ENCODE peak calls at places on chromosomes 12 and 14, in eight cellular contexts. One of them, this sample, is unnamed.

GRCh38 chr12:112408621-112409020 is 784 bp downstream of the RPL6 start:
- DNase-seq in ELR: peak; percentile 46
- DNase-seq in substantia nigra: no peak
- DNase-seq in HT1080: peak; percentile 24
- DNase-seq in GM23338: no peak
- DNase-seq in colonic mucosa: no peak
- DNase-seq in left cardiac atrium: no peak
- DNase-seq in H1: no peak
- DNase-seq in this sample: no peak

GRCh38 chr12:52741378-52742195 is 35.6 kb downstream of the KRT76 start:
- DNase-seq in ELR: peak; percentile 57
- DNase-seq in substantia nigra: no peak
- DNase-seq in HT1080: peak; percentile 32
- DNase-seq in GM23338: peak; percentile 89
- DNase-seq in colonic mucosa: peak; percentile 69
- DNase-seq in left cardiac atrium: peak; percentile 65
- DNase-seq in H1: peak; percentile 90
- DNase-seq in this sample: peak; percentile 37

GRCh38 chr12:51836012-51836832 is 12.3 kb downstream of the FIGNL2 start:
- DNase-seq in ELR: peak; percentile 23
- DNase-seq in substantia nigra: no peak
- DNase-seq in HT1080: peak; percentile 49
- DNase-seq in GM23338: peak; percentile 57
- DNase-seq in colonic mucosa: no peak
- DNase-seq in left cardiac atrium: no peak
- DNase-seq in H1: no peak
- DNase-seq in this sample: no peak

GRCh38 chr12:103821773-103822172 is 19.3 kb downstream of the NT5DC3 start:
- DNase-seq in ELR: peak; percentile 51
- DNase-seq in substantia nigra: no peak
- DNase-seq in HT1080: no peak
- DNase-seq in GM23338: no peak
- DNase-seq in colonic mucosa: no peak
- DNase-seq in left cardiac atrium: no peak
- DNase-seq in H1: no peak
- DNase-seq in this sample: peak; percentile 50

GRCh38 chr12:89140580-89141236 is 211.6 kb downstream of the DUSP6 start:
- DNase-seq in ELR: no peak
- DNase-seq in substantia nigra: no peak
- DNase-seq in HT1080: no peak
- DNase-seq in GM23338: no peak
- DNase-seq in colonic mucosa: no peak
- DNase-seq in left cardiac atrium: peak; percentile 71
- DNase-seq in H1: no peak
- DNase-seq in this sample: no peak

GRCh38 chr14:99910337-99911268 is 117.4 kb downstream of the EML1 start:
- DNase-seq in ELR: peak; percentile 93
- DNase-seq in substantia nigra: no peak
- DNase-seq in HT1080: peak; percentile 77
- DNase-seq in GM23338: no peak
- DNase-seq in colonic mucosa: no peak
- DNase-seq in left cardiac atrium: no peak
- DNase-seq in H1: no peak
- DNase-seq in this sample: peak; percentile 88

GRCh38 chr12:68403296-68403695 is 71.1 kb upstream of the MDM1 start:
- DNase-seq in ELR: no peak
- DNase-seq in substantia nigra: no peak
- DNase-seq in HT1080: peak; percentile 11
- DNase-seq in GM23338: no peak
- DNase-seq in colonic mucosa: no peak
- DNase-seq in left cardiac atrium: no peak
- DNase-seq in H1: no peak
- DNase-seq in this sample: peak; percentile 14

GRCh38 chr12:106429636-106430035 is 72.1 kb downstream of the POLR3B start:
- DNase-seq in ELR: no peak
- DNase-seq in substantia nigra: no peak
- DNase-seq in HT1080: no peak
- DNase-seq in GM23338: no peak
- DNase-seq in colonic mucosa: no peak
- DNase-seq in left cardiac atrium: no peak
- DNase-seq in H1: no peak
- DNase-seq in this sample: no peak

GRCh38 chr12:54028324-54029201 is at the start of gene HOXC6:
- DNase-seq in ELR: no peak
- DNase-seq in substantia nigra: no peak
- DNase-seq in HT1080: no peak
- DNase-seq in GM23338: peak; percentile 57
- DNase-seq in colonic mucosa: no peak
- DNase-seq in left cardiac atrium: no peak
- DNase-seq in H1: no peak
- DNase-seq in this sample: no peak

GRCh38 chr12:123519151-123520001 is 14.1 kb downstream of the RILPL1 start:
- DNase-seq in ELR: peak; percentile 33
- DNase-seq in substantia nigra: no peak
- DNase-seq in HT1080: no peak
- DNase-seq in GM23338: peak; percentile 38
- DNase-seq in colonic mucosa: no peak
- DNase-seq in left cardiac atrium: peak; percentile 78
- DNase-seq in H1: no peak
- DNase-seq in this sample: peak; percentile 72

GRCh38 chr12:62103736-62104135 is 156.5 kb upstream of the USP15 start:
- DNase-seq in ELR: no peak
- DNase-seq in substantia nigra: no peak
- DNase-seq in HT1080: peak; percentile 5
- DNase-seq in GM23338: no peak
- DNase-seq in colonic mucosa: no peak
- DNase-seq in left cardiac atrium: no peak
- DNase-seq in H1: no peak
- DNase-seq in this sample: no peak

GRCh38 chr12:3511760-3512159 is 20.8 kb downstream of the PRMT8 start:
- DNase-seq in ELR: no peak
- DNase-seq in substantia nigra: no peak
- DNase-seq in HT1080: no peak
- DNase-seq in GM23338: no peak
- DNase-seq in colonic mucosa: no peak
- DNase-seq in left cardiac atrium: no peak
- DNase-seq in H1: peak; percentile 23
- DNase-seq in this sample: no peak

GRCh38 chr14:74275265-74275841 is 27.4 kb downstream of the ABCD4 start:
- DNase-seq in ELR: peak; percentile 57
- DNase-seq in substantia nigra: no peak
- DNase-seq in HT1080: peak; percentile 31
- DNase-seq in GM23338: no peak
- DNase-seq in colonic mucosa: no peak
- DNase-seq in left cardiac atrium: no peak
- DNase-seq in H1: no peak
- DNase-seq in this sample: peak; percentile 42

GRCh38 chr14:90756755-90757345 is 59.4 kb downstream of the TTC7B start:
- DNase-seq in ELR: no peak
- DNase-seq in substantia nigra: no peak
- DNase-seq in HT1080: no peak
- DNase-seq in GM23338: peak; percentile 73
- DNase-seq in colonic mucosa: no peak
- DNase-seq in left cardiac atrium: no peak
- DNase-seq in H1: peak; percentile 61
- DNase-seq in this sample: no peak

GRCh38 chr12:85029456-85029855 is 6.6 kb downstream of the TSPAN19 start:
- DNase-seq in ELR: peak; percentile 70
- DNase-seq in substantia nigra: no peak
- DNase-seq in HT1080: peak; percentile 45
- DNase-seq in GM23338: peak; percentile 70
- DNase-seq in colonic mucosa: no peak
- DNase-seq in left cardiac atrium: no peak
- DNase-seq in H1: no peak
- DNase-seq in this sample: peak; percentile 9

GRCh38 chr14:89801128-89801527 is 153.4 kb downstream of the EFCAB11 start:
- DNase-seq in ELR: peak; percentile 35
- DNase-seq in substantia nigra: no peak
- DNase-seq in HT1080: peak; percentile 19
- DNase-seq in GM23338: no peak
- DNase-seq in colonic mucosa: no peak
- DNase-seq in left cardiac atrium: no peak
- DNase-seq in H1: no peak
- DNase-seq in this sample: peak; percentile 28

GRCh38 chr14:100629098-100629497 is 41.9 kb upstream of the BEGAIN start:
- DNase-seq in ELR: no peak
- DNase-seq in substantia nigra: no peak
- DNase-seq in HT1080: no peak
- DNase-seq in GM23338: no peak
- DNase-seq in colonic mucosa: no peak
- DNase-seq in left cardiac atrium: no peak
- DNase-seq in H1: no peak
- DNase-seq in this sample: no peak

GRCh38 chr14:51719970-51720369 is 68.3 kb downstream of the FRMD6 start:
- DNase-seq in ELR: no peak
- DNase-seq in substantia nigra: no peak
- DNase-seq in HT1080: no peak
- DNase-seq in GM23338: no peak
- DNase-seq in colonic mucosa: no peak
- DNase-seq in left cardiac atrium: no peak
- DNase-seq in H1: no peak
- DNase-seq in this sample: no peak

GRCh38 chr14:65231286-65231980 is 129.1 kb upstream of the MAX start:
- DNase-seq in ELR: no peak
- DNase-seq in substantia nigra: no peak
- DNase-seq in HT1080: no peak
- DNase-seq in GM23338: no peak
- DNase-seq in colonic mucosa: no peak
- DNase-seq in left cardiac atrium: no peak
- DNase-seq in H1: no peak
- DNase-seq in this sample: no peak

GRCh38 chr14:54747616-54748015 is 155.0 kb downstream of the GCH1 start:
- DNase-seq in ELR: no peak
- DNase-seq in substantia nigra: no peak
- DNase-seq in HT1080: no peak
- DNase-seq in GM23338: no peak
- DNase-seq in colonic mucosa: no peak
- DNase-seq in left cardiac atrium: no peak
- DNase-seq in H1: no peak
- DNase-seq in this sample: peak; percentile 27

GRCh38 chr14:31792726-31793125 is 231.5 kb downstream of the NUBPL start:
- DNase-seq in ELR: no peak
- DNase-seq in substantia nigra: no peak
- DNase-seq in HT1080: no peak
- DNase-seq in GM23338: no peak
- DNase-seq in colonic mucosa: no peak
- DNase-seq in left cardiac atrium: no peak
- DNase-seq in H1: no peak
- DNase-seq in this sample: no peak

GRCh38 chr14:100476012-100476822 is 111.0 kb downstream of the BEGAIN start:
- DNase-seq in ELR: peak; percentile 94
- DNase-seq in substantia nigra: no peak
- DNase-seq in HT1080: peak; percentile 98
- DNase-seq in GM23338: no peak
- DNase-seq in colonic mucosa: peak; percentile 37
- DNase-seq in left cardiac atrium: no peak
- DNase-seq in H1: no peak
- DNase-seq in this sample: peak; percentile 96

GRCh38 chr14:68556253-68556652 is 236.6 kb downstream of the ZFP36L1 start:
- DNase-seq in ELR: no peak
- DNase-seq in substantia nigra: no peak
- DNase-seq in HT1080: no peak
- DNase-seq in GM23338: no peak
- DNase-seq in colonic mucosa: no peak
- DNase-seq in left cardiac atrium: no peak
- DNase-seq in H1: no peak
- DNase-seq in this sample: no peak

GRCh38 chr12:47753021-47754001 is 5.4 kb downstream of the RAPGEF3 start:
- DNase-seq in ELR: peak; percentile 65
- DNase-seq in substantia nigra: no peak
- DNase-seq in HT1080: peak; percentile 76
- DNase-seq in GM23338: peak; percentile 87
- DNase-seq in colonic mucosa: peak; percentile 76
- DNase-seq in left cardiac atrium: peak; percentile 86
- DNase-seq in H1: peak; percentile 64
- DNase-seq in this sample: peak; percentile 58

GRCh38 chr12:121765573-121765972 is 27.9 kb downstream of the RHOF start:
- DNase-seq in ELR: peak; percentile 96
- DNase-seq in substantia nigra: no peak
- DNase-seq in HT1080: peak; percentile 94
- DNase-seq in GM23338: no peak
- DNase-seq in colonic mucosa: no peak
- DNase-seq in left cardiac atrium: no peak
- DNase-seq in H1: no peak
- DNase-seq in this sample: peak; percentile 90

GRCh38 chr12:26941251-26941650 is 3.0 kb downstream of the FGFR1OP2 start:
- DNase-seq in ELR: peak; percentile 28
- DNase-seq in substantia nigra: no peak
- DNase-seq in HT1080: no peak
- DNase-seq in GM23338: no peak
- DNase-seq in colonic mucosa: no peak
- DNase-seq in left cardiac atrium: no peak
- DNase-seq in H1: no peak
- DNase-seq in this sample: no peak

GRCh38 chr12:123681605-123682004 is 10.7 kb downstream of the TCTN2 start:
- DNase-seq in ELR: no peak
- DNase-seq in substantia nigra: no peak
- DNase-seq in HT1080: no peak
- DNase-seq in GM23338: no peak
- DNase-seq in colonic mucosa: no peak
- DNase-seq in left cardiac atrium: no peak
- DNase-seq in H1: no peak
- DNase-seq in this sample: no peak

GRCh38 chr12:122021193-122021821 is 377 bp upstream of the BCL7A start:
- DNase-seq in ELR: peak; percentile 54
- DNase-seq in substantia nigra: peak; percentile 30
- DNase-seq in HT1080: no peak
- DNase-seq in GM23338: peak; percentile 63
- DNase-seq in colonic mucosa: peak; percentile 40
- DNase-seq in left cardiac atrium: peak; percentile 35
- DNase-seq in H1: peak; percentile 65
- DNase-seq in this sample: peak; percentile 45

GRCh38 chr14:77988966-77989365 is 181.2 kb upstream of the NRXN3 start:
- DNase-seq in ELR: peak; percentile 69
- DNase-seq in substantia nigra: peak; percentile 65
- DNase-seq in HT1080: peak; percentile 78
- DNase-seq in GM23338: no peak
- DNase-seq in colonic mucosa: no peak
- DNase-seq in left cardiac atrium: peak; percentile 68
- DNase-seq in H1: no peak
- DNase-seq in this sample: peak; percentile 90

GRCh38 chr12:71312767-71313375 is 126.7 kb upstream of the LGR5 start:
- DNase-seq in ELR: peak; percentile 17
- DNase-seq in substantia nigra: no peak
- DNase-seq in HT1080: peak; percentile 69
- DNase-seq in GM23338: no peak
- DNase-seq in colonic mucosa: no peak
- DNase-seq in left cardiac atrium: no peak
- DNase-seq in H1: no peak
- DNase-seq in this sample: peak; percentile 6

GRCh38 chr12:116143883-116144266 is 133.6 kb downstream of the MED13L start:
- DNase-seq in ELR: peak; percentile 67
- DNase-seq in substantia nigra: no peak
- DNase-seq in HT1080: peak; percentile 55
- DNase-seq in GM23338: peak; percentile 41
- DNase-seq in colonic mucosa: no peak
- DNase-seq in left cardiac atrium: no peak
- DNase-seq in H1: no peak
- DNase-seq in this sample: peak; percentile 77

GRCh38 chr12:9745191-9745590 is 12.3 kb upstream of the CLECL1 start:
- DNase-seq in ELR: no peak
- DNase-seq in substantia nigra: no peak
- DNase-seq in HT1080: no peak
- DNase-seq in GM23338: peak; percentile 62
- DNase-seq in colonic mucosa: no peak
- DNase-seq in left cardiac atrium: no peak
- DNase-seq in H1: no peak
- DNase-seq in this sample: no peak

GRCh38 chr12:94980577-94980976 is 22.9 kb downstream of the NDUFA12 start:
- DNase-seq in ELR: peak; percentile 32
- DNase-seq in substantia nigra: no peak
- DNase-seq in HT1080: peak; percentile 14
- DNase-seq in GM23338: no peak
- DNase-seq in colonic mucosa: no peak
- DNase-seq in left cardiac atrium: no peak
- DNase-seq in H1: no peak
- DNase-seq in this sample: no peak

GRCh38 chr14:69298131-69299071 is 38.4 kb downstream of the GALNT16 start:
- DNase-seq in ELR: no peak
- DNase-seq in substantia nigra: no peak
- DNase-seq in HT1080: no peak
- DNase-seq in GM23338: no peak
- DNase-seq in colonic mucosa: no peak
- DNase-seq in left cardiac atrium: no peak
- DNase-seq in H1: peak; percentile 36
- DNase-seq in this sample: no peak

This sample was measured in EL.